ENCODE peak calls at places on chromosomes 13 and 19, in six cellular contexts. X, F, Z, G, Q and A are unnamed samples.

GRCh38 chr13:113148407-113148806 is 10.0 kb upstream of the PROZ start:
- DNase-seq in F (no peak), Q (no peak), X (peak), Z (no peak), G (no peak), A (no peak)

GRCh38 chr13:43573787-43574562 is 212.8 kb downstream of the ENOX1 start:
- DNase-seq in Z (no peak), X (no peak), F (no peak), Q (no peak), G (no peak), A (no peak)

GRCh38 chr13:97279913-97280312 is 57.8 kb downstream of the MBNL2 start:
- DNase-seq in F (no peak), G (no peak), Z (no peak), X (no peak), Q (no peak), A (no peak)

GRCh38 chr13:61370520-61370919 is 45.1 kb downstream of the PCDH20 start:
- DNase-seq in G (no peak), Q (no peak), Z (no peak), F (no peak), X (no peak), A (no peak)

GRCh38 chr13:43085545-43085944 is 62.2 kb downstream of the DNAJC15 start:
- DNase-seq in Z (no peak), F (no peak), G (peak), X (no peak), Q (no peak), A (no peak)

GRCh38 chr19:839146-839872 is 1.5 kb upstream of the PRTN3 start:
- DNase-seq in F (no peak), Q (no peak), Z (no peak), G (no peak), X (no peak), A (no peak)

GRCh38 chr19:18470153-18470552 is 32.2 kb upstream of the ISYNA1 start:
- DNase-seq in Z (no peak), G (no peak), Q (no peak), F (no peak), X (no peak), A (no peak)

GRCh38 chr13:80235131-80235530 is 105.8 kb downstream of the SPRY2 start:
- DNase-seq in G (no peak), F (no peak), Q (no peak), Z (no peak), X (no peak), A (no peak)

GRCh38 chr13:106318941-106319411 is 216.5 kb downstream of the EFNB2 start:
- DNase-seq in G (peak), F (peak), Z (peak), Q (no peak), X (no peak), A (peak)

GRCh38 chr19:11473725-11474124 is 7.1 kb downstream of the ELAVL3 start:
- DNase-seq in Q (no peak), X (no peak), F (no peak), Z (no peak), G (no peak), A (no peak)

GRCh38 chr13:73451120-73452029 is 392.6 kb downstream of the KLF5 start:
- DNase-seq in G (no peak), Q (no peak), F (no peak), Z (no peak), X (no peak), A (no peak)

GRCh38 chr19:55489711-55490477 is 1.7 kb downstream of the SSC5D start:
- DNase-seq in G (no peak), Q (no peak), Z (no peak), F (no peak), X (no peak), A (no peak)

GRCh38 chr13:41652735-41653361 is 195.5 kb downstream of the RGCC start:
- DNase-seq in F (peak), G (peak), Z (no peak), X (no peak), Q (no peak), A (no peak)

GRCh38 chr13:31045621-31046081 is 113.2 kb downstream of the TEX26 start:
- DNase-seq in Q (peak), Z (peak), G (peak), X (peak), F (peak), A (peak)

GRCh38 chr13:113907637-113908617 is 44.1 kb upstream of the GAS6 start:
- DNase-seq in X (peak), Q (no peak), F (peak), Z (peak), G (no peak), A (peak)

GRCh38 chr13:46355088-46355468 is 32.0 kb downstream of the RUBCNL start:
- DNase-seq in G (no peak), F (no peak), Q (no peak), Z (no peak), X (no peak), A (no peak)

GRCh38 chr19:40523322-40524047 is 53.2 kb upstream of the SHKBP1 start:
- DNase-seq in F (no peak), Z (no peak), Q (no peak), X (no peak), G (peak), A (peak)

GRCh38 chr19:54029930-54030490 is 33.7 kb downstream of the VSTM1 start:
- DNase-seq in Q (no peak), X (peak), Z (peak), G (peak), F (no peak), A (peak)

GRCh38 chr19:54561840-54562239 is 11.8 kb upstream of the LILRA2 start:
- DNase-seq in F (no peak), G (no peak), X (no peak), Z (no peak), Q (no peak), A (peak)

GRCh38 chr19:13441810-13442512 is 64.3 kb downstream of the CACNA1A start:
- DNase-seq in Q (no peak), F (peak), Z (peak), G (no peak), X (no peak), A (no peak)

GRCh38 chr13:99434258-99434788 is 66.9 kb upstream of the TM9SF2 start:
- DNase-seq in X (no peak), Z (no peak), G (no peak), Q (no peak), F (no peak), A (no peak)

GRCh38 chr19:54229146-54229545 is 6.3 kb upstream of the LILRB3 start:
- DNase-seq in Z (no peak), X (no peak), F (no peak), Q (no peak), G (no peak), A (no peak)

GRCh38 chr13:27194895-27195764 is 23.5 kb upstream of the USP12 start:
- DNase-seq in F (no peak), Q (no peak), X (no peak), Z (peak), G (peak), A (peak)

GRCh38 chr19:41699231-41699967 is 9.0 kb upstream of the CEACAM5 start:
- DNase-seq in Z (no peak), Q (no peak), G (peak), F (no peak), X (no peak), A (no peak)

GRCh38 chr13:21458457-21458815 is 667 bp downstream of the ZDHHC20 start:
- DNase-seq in X (no peak), Z (no peak), F (no peak), Q (no peak), G (peak), A (no peak)

GRCh38 chr19:10514211-10515145 is 2.8 kb downstream of the S1PR5 start:
- DNase-seq in Z (no peak), F (no peak), Q (no peak), G (no peak), X (no peak), A (no peak)

GRCh38 chr13:80251403-80251802 is 89.5 kb downstream of the SPRY2 start:
- DNase-seq in Z (peak), G (no peak), Q (no peak), X (no peak), F (peak), A (no peak)

GRCh38 chr13:30752991-30753616 is 17.8 kb downstream of the ALOX5AP start:
- DNase-seq in X (no peak), F (no peak), Z (no peak), Q (no peak), G (no peak), A (no peak)

GRCh38 chr19:30330266-30330665 is 41.9 kb upstream of the ZNF536 start:
- DNase-seq in F (no peak), Z (no peak), X (no peak), G (no peak), Q (peak), A (no peak)
- H3K4me3 ChIP-seq in F (no peak), Z (no peak), X (no peak), G (no peak), Q (no peak), A (no peak)

GRCh38 chr19:43950834-43951626 is at the start of gene ZNF221:
- DNase-seq in G (peak), Q (peak), Z (peak), F (peak), X (peak), A (peak)
- TF ChIP-seq CTCF in G (peak), Q (no peak), Z (peak), F (peak), X (no peak), A (peak)

DNA sequence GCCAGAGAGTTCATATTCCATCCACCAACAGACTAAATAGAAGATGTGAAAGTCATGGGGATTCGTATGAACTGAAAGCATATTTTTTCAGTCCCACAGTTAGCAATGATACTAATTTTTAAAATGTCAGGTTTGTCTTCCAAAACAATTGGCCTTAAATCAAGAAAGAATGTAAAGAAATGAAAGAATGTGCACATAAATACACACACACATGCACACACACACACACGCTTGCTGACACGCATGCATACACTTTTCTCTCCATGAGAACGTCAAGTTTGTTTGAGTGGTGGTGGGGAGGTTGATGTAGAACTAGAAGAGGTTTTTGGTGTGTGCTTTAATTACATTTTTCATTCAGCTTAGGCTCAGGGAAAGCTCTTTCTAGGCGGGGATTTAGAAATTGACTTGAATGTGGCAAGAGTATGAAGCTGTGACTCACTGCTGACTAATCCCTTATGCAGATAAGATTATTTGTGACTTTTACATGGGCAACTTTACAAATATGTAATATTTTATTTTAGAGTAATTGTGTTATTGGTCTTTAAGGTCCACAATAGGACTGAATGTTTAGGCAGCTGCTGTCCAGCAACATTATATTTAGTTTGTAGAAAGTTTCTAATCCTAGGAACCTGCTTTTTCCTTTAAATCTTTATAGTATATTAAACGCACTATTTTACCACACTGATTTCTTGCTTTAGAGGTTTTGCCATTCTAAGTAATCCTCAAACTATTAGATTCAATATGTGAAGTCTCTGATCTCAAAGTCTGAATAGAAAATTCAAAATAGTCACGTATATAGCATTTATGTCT is 18.8 kb downstream of the FLT1 start:
- DNase-seq in Q (no peak), F (peak), G (no peak), X (no peak), Z (no peak), A (peak)
- H3K4me3 ChIP-seq in Q (no peak), F (no peak), G (no peak), X (no peak), Z (no peak), A (no peak)

GRCh38 chr13:95204231-95204765 is 97.0 kb downstream of the ABCC4 start:
- DNase-seq in Z (no peak), F (no peak), X (no peak), Q (no peak), G (no peak), A (no peak)
- TF ChIP-seq CTCF in Z (no peak), F (no peak), X (no peak), Q (no peak), G (no peak), A (no peak)

GRCh38 chr19:6476155-6476895 is 5.3 kb downstream of the DENND1C start:
- DNase-seq in F (no peak), G (peak), Z (no peak), Q (peak), X (no peak), A (no peak)

GRCh38 chr19:6479836-6480398 is 1.7 kb downstream of the DENND1C start:
- DNase-seq in Q (no peak), F (no peak), G (no peak), Z (no peak), X (no peak), A (no peak)

GRCh38 chr19:6475321-6476108 is 6.1 kb downstream of the DENND1C start:
- DNase-seq in Q (no peak), Z (no peak), G (no peak), F (no peak), X (no peak), A (no peak)

GRCh38 chr19:6478815-6479214 is 2.8 kb downstream of the DENND1C start:
- DNase-seq in X (no peak), G (no peak), F (no peak), Q (no peak), Z (no peak), A (no peak)

GRCh38 chr19:6476896-6477431 is 4.6 kb downstream of the DENND1C start:
- DNase-seq in Q (no peak), G (no peak), X (no peak), Z (no peak), F (no peak), A (no peak)
- H3K4me3 ChIP-seq in Q (peak), G (peak), X (peak), Z (no peak), F (no peak), A (no peak)

DNA sequence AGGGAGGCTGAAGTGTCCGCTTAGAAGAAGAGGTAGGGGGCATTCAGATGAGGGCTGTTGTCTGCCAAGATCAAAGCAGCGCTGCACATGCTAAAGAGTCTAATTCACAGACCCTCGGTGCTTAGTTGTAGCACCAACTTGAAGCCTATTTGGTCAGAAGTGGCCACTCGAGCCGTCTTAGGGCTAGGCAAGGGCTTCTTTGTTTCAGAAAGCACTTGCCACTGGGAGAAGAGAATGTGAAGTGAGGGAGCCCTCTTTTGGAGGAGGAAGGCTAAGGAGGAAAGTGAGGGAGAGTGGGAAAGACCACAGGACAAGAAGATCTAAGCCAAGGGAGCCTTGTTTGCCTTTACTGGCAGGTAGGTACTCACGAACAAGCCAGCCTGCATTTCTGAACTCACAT is 313.4 kb upstream of the TMTC4 start:
- DNase-seq in Q (no peak), F (peak), G (no peak), Z (no peak), X (no peak), A (no peak)
- TF ChIP-seq CTCF in Q (no peak), F (peak), G (no peak), Z (no peak), X (no peak), A (peak)

GRCh38 chr13:111064661-111065060 is 50.4 kb upstream of the ARHGEF7 start:
- DNase-seq in F (no peak), Z (no peak), X (peak), Q (no peak), G (no peak), A (no peak)

GRCh38 chr13:111066544-111066943 is 48.6 kb upstream of the ARHGEF7 start:
- DNase-seq in X (peak), G (no peak), Q (no peak), F (no peak), Z (no peak), A (no peak)

GRCh38 chr13:111065698-111066097 is 49.4 kb upstream of the ARHGEF7 start:
- DNase-seq in G (no peak), F (no peak), Z (no peak), Q (no peak), X (no peak), A (no peak)

GRCh38 chr13:111062305-111062704 is 52.8 kb upstream of the ARHGEF7 start:
- DNase-seq in Z (no peak), G (no peak), F (no peak), X (no peak), Q (no peak), A (no peak)

DNA sequence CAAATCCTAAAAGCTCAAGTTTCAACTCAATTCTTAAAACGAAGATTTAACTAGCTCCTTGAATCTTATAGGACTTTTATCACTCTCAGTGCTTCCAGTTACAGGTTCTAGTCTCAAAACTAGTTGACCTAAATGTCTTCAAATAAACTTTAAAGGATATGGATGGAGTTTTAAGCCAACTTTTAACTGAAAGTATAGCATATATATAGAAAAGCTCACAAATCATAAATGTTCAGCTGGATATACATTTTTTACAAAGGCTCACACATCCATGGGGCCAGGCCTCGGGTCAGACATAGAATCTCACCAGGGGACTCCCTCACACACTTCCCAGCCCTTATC is 47.1 kb upstream of the ARHGEF7 start:
- DNase-seq in Z (no peak), G (no peak), F (no peak), X (no peak), Q (no peak), A (no peak)
- H3K4me3 ChIP-seq in Z (no peak), G (peak), F (no peak), X (peak), Q (peak), A (no peak)